ENCODE peak calls at places on chromosome 2, in nine cellular contexts. H is CD8-positive, alpha-beta T cell; S is K562; D is fibroblast of lung; Q is tibial artery; J is transverse colon; P is heart right ventricle; W is colonic mucosa; X is prostate gland. Y is an unnamed sample. For H3K36me3, the result is how much of the 10 kb centered on the place peaks cover.

GRCh38 chr2:3449936-3450335 is 69.4 kb downstream of the ADI1 start:
- DNase-seq in H (no peak), S (no peak), D (no peak), Q (no peak), J (no peak), P (no peak), W (no peak), X (no peak), Y (no peak)

GRCh38 chr2:121293450-121294325 is 8.7 kb upstream of the TFCP2L1 start:
- DNase-seq in H (no peak), S (no peak), D (no peak), Q (no peak), J (peak), P (peak), W (peak), X (no peak), Y (no peak)

GRCh38 chr2:9694661-9695060 is 63.9 kb upstream of the YWHAQ start:
- DNase-seq in H (no peak), S (no peak), D (no peak), Q (no peak), J (no peak), P (no peak), W (no peak), X (no peak), Y (no peak)

GRCh38 chr2:42959148-42959992 is 167.0 kb upstream of the HAAO start:
- DNase-seq in H (no peak), S (no peak), D (peak), Q (peak), J (no peak), P (peak), W (no peak), X (no peak), Y (no peak)

GRCh38 chr2:171923206-171923605 is 945 bp downstream of the HAT1 start:
- DNase-seq in H (no peak), S (no peak), D (peak), Q (no peak), J (no peak), P (no peak), W (peak), X (no peak), Y (no peak)

GRCh38 chr2:190405069-190405468 is 3.1 kb upstream of the MFSD6 start:
- DNase-seq in H (no peak), S (no peak), D (no peak), Q (no peak), J (no peak), P (no peak), W (no peak), X (no peak), Y (no peak)

GRCh38 chr2:239246723-239247122 is 154.1 kb downstream of the HDAC4 start:
- DNase-seq in H (no peak), S (no peak), D (no peak), Q (no peak), J (peak), P (no peak), W (peak), X (no peak), Y (no peak)

GRCh38 chr2:183253441-183254130 is 129.3 kb downstream of the NUP35 start:
- DNase-seq in H (no peak), S (no peak), D (no peak), Q (no peak), J (no peak), P (no peak), W (no peak), X (no peak), Y (no peak)

GRCh38 chr2:177817300-177817699 is 255.3 kb downstream of the PDE11A start:
- DNase-seq in H (no peak), S (no peak), D (no peak), Q (no peak), J (no peak), P (no peak), W (no peak), X (no peak), Y (no peak)

GRCh38 chr2:62724886-62725711 is 19.6 kb downstream of the EHBP1 start:
- DNase-seq in H (peak), S (peak), D (no peak), Q (no peak), J (peak), P (no peak), W (peak), X (no peak), Y (no peak)

GRCh38 chr2:96547751-96548161 is 11.2 kb downstream of the ARID5A start:
- DNase-seq in H (no peak), S (no peak), D (peak), Q (peak), J (peak), P (no peak), W (no peak), X (no peak), Y (no peak)

GRCh38 chr2:192749606-192750200 is 555.0 kb upstream of the TMEFF2 start:
- DNase-seq in H (no peak), S (no peak), D (peak), Q (no peak), J (no peak), P (no peak), W (no peak), X (no peak), Y (no peak)

GRCh38 chr2:157793053-157793612 is 83.0 kb downstream of the ACVR1 start:
- DNase-seq in H (no peak), S (no peak), D (no peak), Q (no peak), J (no peak), P (no peak), W (no peak), X (no peak), Y (no peak)

GRCh38 chr2:227661019-227661726 is 5.4 kb upstream of the SCYGR5 start:
- DNase-seq in H (no peak), S (no peak), D (no peak), Q (no peak), J (no peak), P (no peak), W (no peak), X (no peak), Y (no peak)

GRCh38 chr2:120951701-120952100 is 216.0 kb downstream of the GLI2 start:
- DNase-seq in H (no peak), S (no peak), D (no peak), Q (no peak), J (no peak), P (no peak), W (no peak), X (no peak), Y (no peak)

GRCh38 chr2:220684099-220684498 is 888.0 kb downstream of the EPHA4 start:
- DNase-seq in H (no peak), S (no peak), D (no peak), Q (no peak), J (no peak), P (no peak), W (no peak), X (no peak), Y (no peak)

GRCh38 chr2:121689356-121689755 is 40.1 kb upstream of the CLASP1 start:
- DNase-seq in H (no peak), S (peak), D (peak), Q (no peak), J (no peak), P (peak), W (no peak), X (peak), Y (no peak)

GRCh38 chr2:145095641-145096435 is 575.9 kb upstream of the ZEB2 start:
- DNase-seq in H (no peak), S (no peak), D (peak), Q (no peak), J (no peak), P (no peak), W (no peak), X (no peak), Y (no peak)

GRCh38 chr2:74505448-74506246 is 1.8 kb downstream of the PCGF1 start:
- DNase-seq in H (no peak), S (no peak), D (no peak), Q (no peak), J (no peak), P (no peak), W (no peak), X (no peak), Y (no peak)

GRCh38 chr2:237726401-237726830 is 72.2 kb upstream of the RBM44 start:
- DNase-seq in H (no peak), S (no peak), D (peak), Q (peak), J (no peak), P (peak), W (peak), X (peak), Y (no peak)

GRCh38 chr2:128379021-128380005 is 60.6 kb upstream of the HS6ST1 start:
- DNase-seq in H (no peak), S (no peak), D (peak), Q (peak), J (peak), P (peak), W (no peak), X (peak), Y (no peak)

GRCh38 chr2:48050711-48051110 is 144.4 kb upstream of the FBXO11 start:
- DNase-seq in H (no peak), S (no peak), D (no peak), Q (no peak), J (no peak), P (no peak), W (no peak), X (no peak), Y (no peak)

GRCh38 chr2:58762176-58762781 is 521.2 kb upstream of the FANCL start:
- DNase-seq in H (peak), S (peak), D (peak), Q (no peak), J (peak), P (peak), W (peak), X (peak), Y (no peak)

GRCh38 chr2:118738524-118739308 is 108.7 kb downstream of the EN1 start:
- DNase-seq in H (no peak), S (peak), D (peak), Q (peak), J (no peak), P (no peak), W (no peak), X (no peak), Y (no peak)

GRCh38 chr2:6470518-6470917 is 395.2 kb downstream of the CMPK2 start:
- DNase-seq in H (no peak), S (no peak), D (no peak), Q (no peak), J (no peak), P (no peak), W (no peak), X (no peak), Y (no peak)

GRCh38 chr2:216688731-216689360 is 6.5 kb downstream of the IGFBP5 start:
- DNase-seq in H (no peak), S (no peak), D (no peak), Q (peak), J (no peak), P (peak), W (no peak), X (no peak), Y (no peak)

GRCh38 chr2:44171018-44171417 is 2.3 kb downstream of the PPM1B start:
- DNase-seq in H (no peak), S (no peak), D (peak), Q (no peak), J (no peak), P (no peak), W (no peak), X (no peak), Y (no peak)

GRCh38 chr2:147204102-147204501 is 640.7 kb upstream of the ACVR2A start:
- DNase-seq in H (no peak), S (no peak), D (peak), Q (no peak), J (no peak), P (no peak), W (no peak), X (no peak), Y (no peak)

GRCh38 chr2:148124271-148124670 is 103.4 kb downstream of the MBD5 start:
- DNase-seq in H (no peak), S (no peak), D (peak), Q (no peak), J (no peak), P (no peak), W (no peak), X (no peak), Y (no peak)

GRCh38 chr2:26584656-26585055 is 56.5 kb downstream of the CIB4 start:
- DNase-seq in H (no peak), S (no peak), D (no peak), Q (peak), J (no peak), P (no peak), W (no peak), X (no peak), Y (no peak)

DNA sequence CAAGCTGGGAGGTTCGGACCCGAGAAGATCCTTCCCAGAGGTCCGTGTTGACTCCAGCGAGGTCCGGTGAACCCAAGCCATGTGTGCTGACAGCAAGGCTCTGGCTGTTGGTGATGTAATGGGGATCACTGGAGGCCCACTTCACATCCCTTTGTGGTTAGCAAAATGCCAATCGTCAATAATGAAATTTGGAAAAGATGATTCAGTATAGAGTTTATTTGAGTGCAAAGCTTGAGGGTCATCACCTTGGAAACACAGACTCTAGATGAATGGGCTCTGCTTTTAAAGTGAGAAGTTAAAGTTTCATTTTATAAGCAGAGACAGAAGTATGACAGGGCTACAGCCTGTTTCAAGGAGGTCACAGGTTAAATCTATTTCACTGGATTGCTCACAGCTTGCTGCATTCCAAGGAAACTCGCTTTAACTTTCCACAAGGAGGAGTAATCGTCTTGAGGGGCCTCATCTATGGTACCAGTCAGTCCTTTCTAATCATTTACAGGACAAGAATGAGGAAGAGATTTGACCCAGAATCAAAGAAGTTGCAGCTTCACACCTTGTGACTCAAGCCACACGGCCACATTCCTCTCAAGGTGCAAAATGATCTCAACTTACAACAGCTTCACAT is 140.5 kb downstream of the TPO start:
- DNase-seq in H (no peak), S (no peak), D (peak), Q (no peak), J (no peak), P (no peak), W (no peak), X (no peak), Y (no peak)
- TF ChIP-seq CTCF in H (no peak), S (no peak), D (peak), Q (no peak), J (no peak), P (no peak), W (no peak), X (peak), Y (no peak)

DNA sequence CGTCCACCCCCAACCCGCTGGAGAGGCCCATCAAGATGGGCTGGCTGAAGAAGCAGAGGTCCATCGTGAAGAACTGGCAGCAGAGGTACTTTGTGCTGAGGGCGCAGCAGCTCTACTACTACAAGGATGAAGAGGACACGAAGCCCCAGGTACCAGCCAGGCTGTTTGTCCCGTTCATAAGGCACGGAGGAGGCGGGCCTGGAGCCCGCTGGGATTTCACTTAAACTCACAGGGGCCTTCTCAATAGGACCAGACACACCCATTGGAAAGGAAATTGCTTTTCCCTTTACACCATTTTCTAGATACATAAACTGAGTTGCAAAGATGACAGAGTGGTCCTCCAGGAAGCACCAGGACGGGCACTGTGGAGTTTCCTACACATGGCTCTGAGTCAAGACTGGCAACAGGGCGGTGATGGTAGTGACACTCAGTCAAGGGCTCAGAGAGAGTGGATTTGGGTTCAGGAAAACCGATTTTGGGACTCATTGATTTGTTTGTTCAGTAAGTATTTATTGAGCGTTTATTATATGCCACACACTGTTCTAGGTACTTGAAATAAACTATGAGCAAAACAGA is 40.7 kb downstream of the ARHGAP25 start:
- DNase-seq in H (no peak), S (no peak), D (no peak), Q (no peak), J (no peak), P (peak), W (no peak), X (no peak), Y (no peak)
- H3K4me3 ChIP-seq in H (peak), S (peak), D (peak), Q (peak), J (no peak), P (peak), W (peak), X (no peak), Y (peak)

GRCh38 chr2:138550670-138551287 is 49.2 kb downstream of the SPOPL start:
- DNase-seq in H (no peak), S (no peak), D (no peak), Q (no peak), J (no peak), P (no peak), W (no peak), X (no peak), Y (no peak)
- H3K36me3 ChIP-seq in H (under half), S (under half), D (under half), Q (under half), J (under half), P (under half), W (under half), X (under half), Y (under half)

GRCh38 chr2:18799397-18799796 is 210.0 kb upstream of the NT5C1B start:
- DNase-seq in H (no peak), S (no peak), D (no peak), Q (no peak), J (no peak), P (no peak), W (no peak), X (no peak), Y (no peak)

GRCh38 chr2:18800240-18800971 is 211.0 kb upstream of the NT5C1B start:
- DNase-seq in H (no peak), S (no peak), D (no peak), Q (no peak), J (no peak), P (no peak), W (no peak), X (peak), Y (no peak)

GRCh38 chr2:18803141-18803540 is 213.8 kb upstream of the NT5C1B start:
- DNase-seq in H (no peak), S (no peak), D (no peak), Q (no peak), J (no peak), P (no peak), W (no peak), X (no peak), Y (no peak)

DNA sequence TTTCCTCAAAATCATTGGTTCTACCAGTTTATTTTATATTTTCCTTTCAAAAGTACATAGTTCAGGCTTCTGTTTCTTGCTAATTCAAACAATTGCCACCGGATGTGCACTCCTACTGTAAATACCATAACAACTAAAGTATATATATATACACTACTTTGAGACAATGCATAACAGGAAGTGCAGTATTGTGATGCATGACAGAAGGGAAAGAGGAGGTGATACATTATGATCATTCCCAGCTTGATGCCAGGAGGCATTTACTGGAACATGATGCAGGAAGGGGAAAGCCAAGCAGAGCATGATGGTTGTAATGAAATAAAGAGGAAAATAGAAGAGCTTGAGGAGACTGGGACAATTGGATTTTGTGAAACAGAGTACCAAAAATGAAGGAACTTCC is 215.2 kb upstream of the NT5C1B start:
- DNase-seq in H (no peak), S (no peak), D (no peak), Q (no peak), J (no peak), P (no peak), W (no peak), X (no peak), Y (no peak)
- TF ChIP-seq CTCF in H (no peak), S (no peak), D (no peak), Q (no peak), J (no peak), P (no peak), W (no peak), X (no peak), Y (no peak)

DNA sequence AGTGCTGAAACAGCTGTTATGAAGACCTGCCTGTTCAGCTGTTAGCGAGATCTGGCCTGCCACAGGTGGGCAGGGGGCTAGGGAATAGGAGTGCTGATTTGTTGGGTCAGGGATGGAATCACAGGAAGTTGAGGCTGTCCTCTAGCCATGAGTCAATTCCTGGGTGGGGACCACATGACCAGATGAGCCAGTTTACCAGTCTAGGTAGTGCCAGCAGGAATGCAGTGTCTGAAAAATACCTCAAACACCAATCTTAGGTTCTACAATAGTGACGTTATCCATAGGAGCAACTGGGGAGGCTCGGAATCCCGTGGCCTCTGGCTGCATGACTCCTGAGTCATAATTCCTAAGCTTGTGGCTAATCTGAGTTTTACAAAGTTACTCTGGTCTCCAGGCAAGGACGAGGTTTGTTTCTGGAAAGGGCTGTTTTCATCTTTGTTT is 44.9 kb downstream of the DYSF start:
- DNase-seq in H (no peak), S (no peak), D (peak), Q (peak), J (no peak), P (no peak), W (no peak), X (no peak), Y (no peak)
- H3K4me3 ChIP-seq in H (no peak), S (no peak), D (no peak), Q (no peak), J (no peak), P (no peak), W (no peak), X (no peak), Y (no peak)

DNA sequence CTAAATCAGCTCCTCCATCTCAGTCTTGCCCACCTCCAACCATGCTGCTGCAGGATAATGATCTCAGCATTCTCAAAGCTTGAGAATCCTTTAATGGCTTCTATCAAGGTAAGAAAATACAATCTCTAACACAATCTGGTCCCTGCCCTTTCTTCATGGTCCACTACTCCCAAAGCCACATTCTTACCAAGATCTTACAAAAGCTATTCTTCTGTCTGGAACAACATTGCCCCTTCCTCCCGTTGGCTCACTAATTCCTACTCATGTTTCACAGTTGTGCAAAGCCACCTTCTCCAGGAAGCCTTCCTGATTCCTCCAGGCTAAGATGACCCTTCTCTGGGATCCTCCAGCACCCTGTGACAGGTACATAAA is 5.9 kb upstream of the SFXN5 start:
- DNase-seq in H (no peak), S (no peak), D (no peak), Q (no peak), J (no peak), P (no peak), W (no peak), X (no peak), Y (no peak)
- H3K36me3 ChIP-seq in H (under half), S (under half), D (under half), Q (half or more), J (under half), P (half or more), W (under half), X (under half), Y (under half)